ENCODE peak calls at places on chromosomes 5 and 9, in four cellular contexts. V, P, X and N are unnamed samples.

GRCh38 chr5:140349244-140349643 is 2.8 kb upstream of the HBEGF start:
- DNase-seq in P (no peak), X (peak), V (peak), N (no peak)

GRCh38 chr9:18437315-18438200 is 36.4 kb upstream of the ADAMTSL1 start:
- DNase-seq in V (peak), P (peak), X (peak), N (no peak)

GRCh38 chr5:40906351-40906751 is 2.9 kb upstream of the C7 start:
- DNase-seq in X (peak), P (no peak), V (peak), N (no peak)

GRCh38 chr5:100682625-100683024 is 147.5 kb downstream of the FAM174A start:
- DNase-seq in P (no peak), X (no peak), V (no peak), N (no peak)

GRCh38 chr5:98997000-98997399 is 68.2 kb upstream of the CHD1 start:
- DNase-seq in V (peak), X (peak), P (no peak), N (no peak)

GRCh38 chr5:92890841-92891244 is 690.2 kb downstream of the NR2F1-AS1 start:
- DNase-seq in V (peak), X (peak), P (no peak), N (no peak)

GRCh38 chr5:125823572-125823971 is 599.6 kb upstream of the GRAMD2B start:
- DNase-seq in X (peak), V (peak), P (no peak), N (no peak)

GRCh38 chr9:76371901-76372300 is 22.3 kb downstream of the RFK start:
- DNase-seq in X (peak), V (no peak), P (no peak), N (no peak)

GRCh38 chr5:66828551-66829421 is 232.6 kb downstream of the MAST4 start:
- DNase-seq in P (peak), X (peak), V (peak), N (peak)

GRCh38 chr5:73692166-73692640 is 66.2 kb downstream of the ARHGEF28 start:
- DNase-seq in X (peak), V (peak), P (no peak), N (peak)

GRCh38 chr5:95519681-95520080 is 35.1 kb downstream of the SKIC3 start:
- DNase-seq in V (no peak), P (no peak), X (no peak), N (no peak)

GRCh38 chr5:33824516-33825195 is 67.1 kb downstream of the ADAMTS12 start:
- DNase-seq in V (peak), X (peak), P (no peak), N (peak)

GRCh38 chr5:31469466-31469865 is 62.4 kb downstream of the DROSHA start:
- DNase-seq in V (no peak), P (no peak), X (no peak), N (no peak)

GRCh38 chr5:78597068-78597857 is 51.3 kb downstream of the LHFPL2 start:
- DNase-seq in P (no peak), V (peak), X (peak), N (no peak)

GRCh38 chr5:180135128-180135955 is 63.8 kb upstream of the RNF130 start:
- DNase-seq in X (peak), P (no peak), V (peak), N (no peak)

GRCh38 chr9:124594673-124595072 is 87.5 kb upstream of the NR5A1 start:
- DNase-seq in P (no peak), V (no peak), X (peak), N (no peak)

GRCh38 chr5:112616812-112617547 is 120.7 kb upstream of the APC start:
- DNase-seq in X (no peak), V (no peak), P (no peak), N (no peak)

GRCh38 chr5:77630246-77631165 is 8.0 kb downstream of the OTP start:
- DNase-seq in V (peak), X (no peak), P (no peak), N (no peak)

GRCh38 chr9:117278656-117279055 is 136.2 kb downstream of the ASTN2 start:
- DNase-seq in X (no peak), V (no peak), P (no peak), N (no peak)

GRCh38 chr9:89482950-89483349 is 15.0 kb downstream of the SEMA4D start:
- DNase-seq in V (no peak), X (no peak), P (no peak), N (no peak)